ENCODE peak calls at places on chromosomes 1 and 21, in five cellular contexts. L, K, U, B and T are unnamed samples.
A peak's percentile ranks its signal among the peaks of the same experiment; 100 is the strongest.

GRCh38 chr1:6512245-6512907 is 20.9 kb upstream of the PLEKHG5 start:
- DNase-seq in L (no peak), K (no peak), U (no peak), B (peak; percentile 60), T (no peak)

GRCh38 chr1:234206651-234207284 is 166.5 kb upstream of the COA6 start:
- DNase-seq in L (no peak), K (peak; percentile 80), U (no peak), B (no peak), T (no peak)

GRCh38 chr21:42829417-42829816 is 49.9 kb downstream of the WDR4 start:
- DNase-seq in L (no peak), K (no peak), U (no peak), B (no peak), T (peak; percentile 29)

GRCh38 chr21:43189936-43190335 is 21.1 kb downstream of the CRYAA start:
- DNase-seq in L (peak; percentile 41), K (no peak), U (no peak), B (no peak), T (peak; percentile 29)

GRCh38 chr1:91806777-91807700 is 78.9 kb downstream of the TGFBR3 start:
- DNase-seq in L (no peak), K (no peak), U (no peak), B (no peak), T (no peak)

GRCh38 chr21:31235671-31236450 is 108.2 kb downstream of the TIAM1 start:
- DNase-seq in L (no peak), K (no peak), U (no peak), B (no peak), T (no peak)

GRCh38 chr1:111253876-111254275 is 26.4 kb downstream of the CHI3L2 start:
- DNase-seq in L (no peak), K (no peak), U (no peak), B (no peak), T (no peak)

GRCh38 chr1:158025576-158026230 is 32.3 kb downstream of the KIRREL1 start:
- DNase-seq in L (no peak), K (no peak), U (no peak), B (no peak), T (no peak)

GRCh38 chr1:62198069-62198780 is 3.6 kb downstream of the L1TD1 start:
- DNase-seq in L (no peak), K (no peak), U (no peak), B (no peak), T (no peak)

GRCh38 chr1:217149791-217150190 is 426.6 kb upstream of the ESRRG start:
- DNase-seq in L (no peak), K (no peak), U (no peak), B (no peak), T (no peak)

GRCh38 chr1:110321045-110321444 is 18.1 kb upstream of the RBM15 start:
- DNase-seq in L (no peak), K (no peak), U (no peak), B (no peak), T (no peak)

GRCh38 chr1:194043984-194044755 is 857.8 kb upstream of the B3GALT2 start:
- DNase-seq in L (no peak), K (no peak), U (no peak), B (no peak), T (no peak)

DNA sequence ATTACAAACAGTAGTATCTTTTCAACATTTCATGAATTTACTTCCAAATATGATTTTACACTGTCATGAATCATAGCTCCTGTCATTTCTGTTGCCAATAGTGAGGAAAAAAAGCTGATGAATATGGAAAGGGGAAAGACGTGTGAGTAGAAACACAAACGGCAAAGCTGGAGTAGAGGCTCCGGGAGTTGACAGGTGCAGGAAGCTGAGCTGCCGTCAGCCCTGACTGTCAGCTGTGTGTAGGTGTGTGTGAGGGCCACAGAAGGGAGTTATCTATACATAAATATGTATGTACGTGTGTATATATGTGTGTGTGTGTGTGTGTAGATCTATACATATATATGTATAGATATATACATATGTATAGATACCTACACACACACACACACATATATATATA is 416.8 kb downstream of the ZP4 start:
- DNase-seq in L (no peak), K (no peak), U (no peak), B (no peak), T (no peak)
- TF ChIP-seq POLR2AphosphoS5 in L (no peak), K (no peak), U (no peak), B (no peak), T (no peak)

GRCh38 chr1:67749844-67750689 is 65.1 kb downstream of the GADD45A start:
- DNase-seq in L (no peak), K (no peak), U (no peak), B (no peak), T (no peak)

GRCh38 chr1:67747667-67748066 is 62.7 kb downstream of the GADD45A start:
- DNase-seq in L (no peak), K (no peak), U (no peak), B (no peak), T (no peak)

GRCh38 chr1:67749263-67749843 is 64.4 kb downstream of the GADD45A start:
- DNase-seq in L (no peak), K (no peak), U (no peak), B (no peak), T (no peak)

GRCh38 chr1:67748147-67748546 is 63.1 kb downstream of the GADD45A start:
- DNase-seq in L (no peak), K (no peak), U (no peak), B (no peak), T (no peak)

GRCh38 chr1:67748630-67749029 is 63.6 kb downstream of the GADD45A start:
- DNase-seq in L (no peak), K (no peak), U (no peak), B (no peak), T (no peak)
- TF ChIP-seq POLR2AphosphoS5 in L (peak; percentile 18), K (no peak), U (peak; percentile 21), B (no peak), T (no peak)

GRCh38 chr1:23581219-23581618 is 21.9 kb upstream of the ID3 start:
- DNase-seq in L (no peak), K (no peak), U (peak; percentile 79), B (peak; percentile 43), T (peak; percentile 77)
- TF ChIP-seq POLR2AphosphoS5 in L (no peak), K (no peak), U (no peak), B (peak; percentile 42), T (peak; percentile 81)

DNA sequence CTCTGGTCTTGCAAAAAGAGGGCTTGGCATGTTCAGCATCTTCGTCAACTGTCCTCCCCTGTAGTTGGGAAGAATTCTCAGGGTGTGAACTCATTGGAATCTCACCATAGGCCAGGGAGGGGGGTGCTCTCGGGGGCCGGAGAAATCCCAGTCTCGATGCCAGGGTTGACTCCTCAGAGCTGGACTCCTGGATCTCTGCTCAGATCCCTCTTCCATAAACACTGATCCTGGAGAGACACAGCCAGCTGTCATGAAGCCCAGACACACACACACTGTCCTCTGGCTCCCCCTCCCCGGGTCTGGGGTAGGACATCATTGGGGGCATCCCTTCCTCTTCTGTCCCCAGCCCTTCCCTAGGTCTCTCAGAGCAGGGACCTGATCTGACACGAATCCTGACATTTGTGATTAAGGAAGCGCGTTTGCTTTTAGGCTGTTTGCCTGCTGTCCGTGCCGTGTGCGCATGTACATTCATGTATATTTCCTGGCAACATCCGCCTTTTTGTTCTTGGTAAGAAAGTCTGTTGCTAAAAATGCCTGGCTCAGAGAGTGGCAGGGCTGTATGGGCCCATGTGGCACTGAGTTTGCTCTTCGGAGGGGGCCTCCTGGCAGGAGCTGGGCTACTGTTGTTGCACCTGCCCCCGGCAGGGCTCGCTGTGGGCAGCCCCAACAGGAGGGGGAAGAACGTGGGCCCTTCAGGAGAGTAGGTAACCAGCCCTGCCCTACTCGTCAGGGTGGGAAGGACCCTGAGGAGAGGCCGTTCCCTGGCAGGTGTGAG is 45.4 kb upstream of the SELENON start:
- DNase-seq in L (no peak), K (no peak), U (no peak), B (no peak), T (no peak)
- TF ChIP-seq POLR2AphosphoS5 in L (no peak), K (no peak), U (no peak), B (no peak), T (no peak)